ENCODE peak calls at places on chromosomes 12 and 14, in nine cellular contexts. C is GM10248; R is stimulated activated CD4-positive, alpha-beta T cell treated with anti-CD3 and anti-CD28 coated beads, TNF-alpha, amount 100 ng/mL, for 4 hours; G is sciatic nerve; K is effector CD4-positive, alpha-beta T cell; I is colonic mucosa; T is lung microvascular endothelial cell; W is choroid plexus epithelial cell; H is pons. Z is an unnamed sample.

GRCh38 chr12:106301611-106302321 is 767 bp upstream of the TCP11L2 start:
- DNase-seq in C (peak), R (peak), G (peak), K (peak), I (peak), T (peak), W (peak), H (peak), Z (peak)

GRCh38 chr12:130213249-130213648 is 51.0 kb downstream of the FZD10 start:
- DNase-seq in C (no peak), R (no peak), G (no peak), K (no peak), I (no peak), T (no peak), W (no peak), H (no peak), Z (no peak)

GRCh38 chr14:105343194-105343593 is 28.6 kb downstream of the PACS2 start:
- DNase-seq in C (no peak), R (no peak), G (no peak), K (no peak), I (no peak), T (no peak), W (no peak), H (peak), Z (no peak)

GRCh38 chr12:120190985-120191480 is 3.5 kb downstream of the GCN1 start:
- DNase-seq in C (no peak), R (no peak), G (no peak), K (no peak), I (no peak), T (no peak), W (no peak), H (no peak), Z (no peak)

GRCh38 chr14:64992328-64992885 is 5.7 kb downstream of the FNTB start:
- DNase-seq in C (peak), R (no peak), G (no peak), K (no peak), I (no peak), T (no peak), W (no peak), H (no peak), Z (no peak)

GRCh38 chr14:34122081-34122480 is 171.2 kb upstream of the EGLN3 start:
- DNase-seq in C (no peak), R (no peak), G (no peak), K (no peak), I (no peak), T (no peak), W (no peak), H (no peak), Z (no peak)

GRCh38 chr12:93790472-93791152 is 113.4 kb downstream of the CRADD start:
- DNase-seq in C (no peak), R (no peak), G (no peak), K (no peak), I (no peak), T (peak), W (peak), H (no peak), Z (no peak)

GRCh38 chr14:100654814-100655795 is 67.9 kb upstream of the BEGAIN start:
- DNase-seq in C (peak), R (no peak), G (no peak), K (peak), I (peak), T (no peak), W (no peak), H (no peak), Z (peak)

GRCh38 chr12:118212627-118213026 is 76.7 kb downstream of the PEBP1 start:
- DNase-seq in C (no peak), R (no peak), G (no peak), K (no peak), I (no peak), T (no peak), W (no peak), H (no peak), Z (no peak)

GRCh38 chr14:37598085-37598972 is 2.9 kb downstream of the TTC6 start:
- DNase-seq in C (no peak), R (no peak), G (no peak), K (no peak), I (peak), T (no peak), W (no peak), H (no peak), Z (no peak)

GRCh38 chr12:124979568-124979967 is 9.4 kb downstream of the DHX37 start:
- DNase-seq in C (no peak), R (no peak), G (no peak), K (no peak), I (no peak), T (no peak), W (no peak), H (peak), Z (no peak)

GRCh38 chr14:49622022-49622607 is 1.5 kb downstream of the MGAT2 start:
- DNase-seq in C (no peak), R (no peak), G (no peak), K (no peak), I (no peak), T (peak), W (no peak), H (no peak), Z (no peak)

GRCh38 chr14:91323671-91324605 is 79.4 kb upstream of the GPR68 start:
- DNase-seq in C (peak), R (peak), G (peak), K (peak), I (peak), T (peak), W (peak), H (peak), Z (peak)

GRCh38 chr14:54766276-54767138 is 136.1 kb downstream of the GCH1 start:
- DNase-seq in C (no peak), R (no peak), G (no peak), K (no peak), I (no peak), T (no peak), W (no peak), H (no peak), Z (no peak)

GRCh38 chr12:25058619-25059018 is 109.7 kb upstream of the BCAT1 start:
- DNase-seq in C (no peak), R (no peak), G (no peak), K (no peak), I (no peak), T (no peak), W (no peak), H (no peak), Z (no peak)

GRCh38 chr14:99560946-99561683 is 42.9 kb downstream of the CCDC85C start:
- DNase-seq in C (no peak), R (no peak), G (no peak), K (no peak), I (no peak), T (no peak), W (no peak), H (peak), Z (no peak)

GRCh38 chr12:4829161-4829792 is 80.4 kb upstream of the KCNA1 start:
- DNase-seq in C (peak), R (no peak), G (no peak), K (no peak), I (no peak), T (no peak), W (no peak), H (no peak), Z (peak)

GRCh38 chr14:52355016-52355430 is 40.9 kb downstream of the PTGER2 start:
- DNase-seq in C (no peak), R (no peak), G (no peak), K (no peak), I (no peak), T (peak), W (peak), H (no peak), Z (no peak)

GRCh38 chr12:40616383-40616900 is 75.8 kb upstream of the CNTN1 start:
- DNase-seq in C (no peak), R (no peak), G (no peak), K (no peak), I (no peak), T (no peak), W (no peak), H (peak), Z (no peak)

GRCh38 chr14:73997108-73997943 is 21.8 kb downstream of the ENTPD5 start:
- DNase-seq in C (no peak), R (no peak), G (no peak), K (no peak), I (peak), T (no peak), W (no peak), H (no peak), Z (no peak)

GRCh38 chr12:96687719-96688118 is 198.3 kb downstream of the CFAP54 start:
- DNase-seq in C (no peak), R (no peak), G (no peak), K (no peak), I (no peak), T (peak), W (no peak), H (no peak), Z (no peak)

GRCh38 chr12:124457287-124458219 is 109.9 kb downstream of the NCOR2 start:
- DNase-seq in C (peak), R (no peak), G (peak), K (peak), I (peak), T (peak), W (peak), H (peak), Z (peak)

GRCh38 chr12:112198120-112198733 is 72.9 kb downstream of the TRAFD1 start:
- DNase-seq in C (peak), R (peak), G (no peak), K (peak), I (peak), T (peak), W (peak), H (peak), Z (peak)

GRCh38 chr12:111034148-111034910 is 114.0 kb upstream of the MYL2 start:
- DNase-seq in C (no peak), R (no peak), G (no peak), K (no peak), I (no peak), T (no peak), W (no peak), H (no peak), Z (no peak)

GRCh38 chr12:55706840-55707671 is 648 bp downstream of the ITGA7 start:
- DNase-seq in C (no peak), R (no peak), G (no peak), K (no peak), I (no peak), T (no peak), W (no peak), H (no peak), Z (no peak)

GRCh38 chr14:63454863-63455622 is 88.1 kb downstream of the PPP2R5E start:
- DNase-seq in C (no peak), R (no peak), G (no peak), K (no peak), I (no peak), T (peak), W (peak), H (peak), Z (no peak)

GRCh38 chr12:106248177-106248848 is 493 bp upstream of the CKAP4 start:
- DNase-seq in C (peak), R (no peak), G (peak), K (peak), I (peak), T (peak), W (peak), H (peak), Z (peak)

GRCh38 chr12:38771871-38772270 is 133.5 kb downstream of the CPNE8 start:
- DNase-seq in C (peak), R (no peak), G (no peak), K (no peak), I (no peak), T (peak), W (peak), H (no peak), Z (no peak)

GRCh38 chr14:77051101-77051500 is 22.6 kb upstream of the IRF2BPL start:
- DNase-seq in C (no peak), R (no peak), G (peak), K (no peak), I (no peak), T (no peak), W (no peak), H (no peak), Z (no peak)

GRCh38 chr14:28983279-28983678 is 216.7 kb downstream of the FOXG1 start:
- DNase-seq in C (no peak), R (no peak), G (no peak), K (no peak), I (no peak), T (no peak), W (no peak), H (no peak), Z (no peak)

GRCh38 chr14:79831198-79831890 is 380.0 kb downstream of the DIO2 start:
- DNase-seq in C (no peak), R (no peak), G (no peak), K (no peak), I (no peak), T (no peak), W (peak), H (no peak), Z (no peak)